ENCODE peak calls at places on chromosomes 6 and 20, in four cellular contexts. W is left cardiac atrium, F is NCI-H774, E is fibroblast of the conjunctiva. M is an unnamed sample.

GRCh38 chr6:35149891-35150566 is 8.9 kb upstream of the TCP11 start:
- DNase-seq in W (no peak), F (no peak), E (no peak), M (no peak)

GRCh38 chr6:145745861-145746260 is 10.5 kb upstream of the EPM2A start:
- DNase-seq in W (no peak), F (no peak), E (no peak), M (no peak)

GRCh38 chr6:97925504-97925903 is 642.5 kb upstream of the MMS22L start:
- DNase-seq in W (no peak), F (no peak), E (no peak), M (no peak)

GRCh38 chr6:168709440-168709839 is 268.5 kb downstream of the SMOC2 start:
- DNase-seq in W (no peak), F (no peak), E (no peak), M (no peak)

GRCh38 chr6:163729127-163729872 is 314.8 kb downstream of the QKI start:
- DNase-seq in W (no peak), F (no peak), E (no peak), M (no peak)

GRCh38 chr6:8391934-8392333 is 43.4 kb downstream of the SLC35B3 start:
- DNase-seq in W (no peak), F (no peak), E (no peak), M (no peak)

GRCh38 chr6:169427856-169428255 is 174.2 kb upstream of the THBS2 start:
- DNase-seq in W (peak), F (no peak), E (peak), M (no peak)

GRCh38 chr20:63155266-63156165 is 60.4 kb downstream of the YTHDF1 start:
- DNase-seq in W (no peak), F (no peak), E (no peak), M (peak)

GRCh38 chr6:132812756-132813172 is 1.6 kb upstream of the RPS12 start:
- DNase-seq in W (no peak), F (no peak), E (no peak), M (no peak)

GRCh38 chr6:53441761-53442160 is 93.0 kb upstream of the ELOVL5 start:
- DNase-seq in W (no peak), F (no peak), E (no peak), M (no peak)

GRCh38 chr6:87244380-87244779 is 78.0 kb upstream of the SMIM8 start:
- DNase-seq in W (no peak), F (no peak), E (no peak), M (no peak)

GRCh38 chr6:111871207-111871606 is 2.0 kb downstream of the FYN start:
- DNase-seq in W (no peak), F (no peak), E (no peak), M (no peak)

M was measured in posterior vena cava.